ENCODE peak calls at places on chromosomes 2 and 18, in five cellular contexts. N is suprapubic skin, A is A549, W is stomach, C is sigmoid colon. Q is an unnamed sample.
A peak's percentile ranks its signal among the peaks of the same experiment; 100 is the strongest.

GRCh38 chr2:178152033-178152432 is 39.8 kb downstream of the RBM45 start:
- DNase-seq in N (no peak), A (peak; percentile 9), W (no peak), C (no peak), Q (no peak)

GRCh38 chr18:45440246-45440645 is 175.0 kb upstream of the SLC14A2 start:
- DNase-seq in N (no peak), A (no peak), W (no peak), C (no peak), Q (no peak)

GRCh38 chr18:32289480-32290075 is 99.7 kb downstream of the MEP1B start:
- DNase-seq in N (no peak), A (peak; percentile 58), W (peak; percentile 54), C (no peak), Q (peak; percentile 51)

GRCh38 chr2:162424816-162425215 is 80.9 kb downstream of the GCA start:
- DNase-seq in N (no peak), A (no peak), W (no peak), C (no peak), Q (no peak)

GRCh38 chr2:27752551-27753237 is 18.8 kb upstream of the MRPL33 start:
- DNase-seq in N (no peak), A (no peak), W (peak; percentile 76), C (no peak), Q (no peak)

GRCh38 chr2:187390891-187391290 is 57.2 kb downstream of the CALCRL start:
- DNase-seq in N (no peak), A (peak; percentile 80), W (no peak), C (no peak), Q (no peak)

GRCh38 chr2:100416939-100417744 is at the start of gene CHST10:
- DNase-seq in N (no peak), A (peak; percentile 59), W (peak; percentile 59), C (peak; percentile 72), Q (peak; percentile 61)

GRCh38 chr2:237533668-237534138 is 32.7 kb upstream of the PRLH start:
- DNase-seq in N (no peak), A (no peak), W (no peak), C (no peak), Q (no peak)

GRCh38 chr2:237854295-237854694 is 5.1 kb upstream of the RAMP1 start:
- DNase-seq in N (no peak), A (no peak), W (no peak), C (no peak), Q (no peak)

GRCh38 chr2:10316336-10316735 is 13.6 kb downstream of the HPCAL1 start:
- DNase-seq in N (no peak), A (no peak), W (no peak), C (no peak), Q (no peak)

GRCh38 chr2:10317646-10318045 is 14.9 kb downstream of the HPCAL1 start:
- DNase-seq in N (no peak), A (no peak), W (no peak), C (no peak), Q (no peak)

GRCh38 chr2:10319892-10320574 is 17.3 kb downstream of the HPCAL1 start:
- DNase-seq in N (no peak), A (no peak), W (no peak), C (no peak), Q (no peak)

GRCh38 chr2:10316860-10317259 is 14.2 kb downstream of the HPCAL1 start:
- DNase-seq in N (no peak), A (no peak), W (no peak), C (no peak), Q (no peak)

GRCh38 chr2:10318345-10318744 is 15.6 kb downstream of the HPCAL1 start:
- DNase-seq in N (no peak), A (no peak), W (no peak), C (no peak), Q (no peak)
- TF ChIP-seq EP300 in N (no peak), A (no peak), W (no peak), C (no peak), Q (no peak)

DNA sequence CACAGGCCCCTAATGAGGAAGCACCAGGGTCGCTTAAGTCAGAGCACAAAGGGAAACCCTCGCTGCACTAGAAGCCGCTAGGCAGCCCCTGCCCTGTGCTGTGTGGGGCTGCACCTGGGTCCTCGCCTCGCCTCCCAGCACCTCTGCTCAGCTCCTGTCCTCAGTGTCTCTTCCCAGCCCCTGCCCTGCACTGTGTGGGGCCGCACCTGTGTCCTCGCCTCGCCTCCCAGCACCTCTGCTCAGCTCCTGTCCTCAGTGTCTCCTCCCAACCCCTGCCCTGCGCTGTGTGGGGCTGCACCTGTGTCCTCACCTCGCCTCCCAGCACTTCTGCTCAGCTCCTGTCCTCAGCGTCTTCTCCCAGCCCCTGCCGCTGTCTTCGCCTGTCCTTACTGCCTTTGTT is 342.8 kb downstream of the EIPR1 start:
- DNase-seq in N (no peak), A (no peak), W (no peak), C (no peak), Q (no peak)
- TF ChIP-seq POLR2A in N (no peak), A (no peak), W (no peak), C (no peak), Q (no peak)

DNA sequence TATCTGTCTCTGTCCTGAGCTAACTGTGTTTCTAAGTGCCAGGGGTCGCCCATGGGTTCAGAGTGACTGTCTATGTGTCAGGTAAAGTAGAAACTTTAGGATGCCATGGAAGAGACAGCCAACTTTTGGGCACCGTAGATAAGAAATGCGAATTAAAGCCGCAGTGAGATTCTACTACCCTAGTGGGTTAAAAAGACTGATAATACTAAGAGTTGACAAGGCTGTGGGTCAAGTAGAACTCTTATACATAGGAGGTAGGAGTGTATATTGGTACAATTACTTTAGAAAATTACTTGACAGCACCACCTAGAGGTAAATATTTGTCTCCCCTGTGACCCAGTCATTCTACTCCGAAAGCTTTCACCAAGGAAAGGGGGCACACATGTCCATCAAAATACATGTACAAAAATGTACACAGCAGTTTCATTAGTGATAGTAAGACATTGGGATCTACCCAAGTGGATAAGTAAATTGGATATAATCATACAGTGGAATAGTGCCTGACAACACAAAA is 371.3 kb downstream of the SLC4A3 start:
- DNase-seq in N (no peak), A (no peak), W (no peak), C (no peak), Q (no peak)
- TF ChIP-seq CTCF in N (no peak), A (no peak), W (no peak), C (no peak), Q (no peak)

GRCh38 chr2:74531666-74532065 is 1.9 kb downstream of the HTRA2 start:
- DNase-seq in N (no peak), A (no peak), W (no peak), C (no peak), Q (no peak)

GRCh38 chr2:74528600-74529356 is 728 bp downstream of the AUP1 start:
- DNase-seq in N (no peak), A (no peak), W (no peak), C (no peak), Q (no peak)

GRCh38 chr2:74530239-74531161 is 767 bp downstream of the HTRA2 start:
- DNase-seq in N (no peak), A (no peak), W (peak; percentile 41), C (no peak), Q (no peak)

GRCh38 chr2:74527741-74528140 is 1.7 kb upstream of the DQX1 start:
- DNase-seq in N (no peak), A (no peak), W (no peak), C (no peak), Q (no peak)

GRCh38 chr2:74529357-74530238 is at the start of the genes AUP1 and HTRA2:
- DNase-seq in N (peak; percentile 99), A (peak; percentile 99), W (peak; percentile 99), C (peak; percentile 99), Q (peak; percentile 98)
- TF ChIP-seq EP300 in N (no peak), A (no peak), W (no peak), C (no peak), Q (peak; percentile 79)

GRCh38 chr2:3605013-3605961 is 10.4 kb downstream of the COLEC11 start:
- DNase-seq in N (peak; percentile 68), A (peak; percentile 99), W (no peak), C (peak; percentile 62), Q (peak; percentile 79)
- TF ChIP-seq POLR2A in N (no peak), A (peak; percentile 77), W (no peak), C (no peak), Q (no peak)

GRCh38 chr2:173401716-173402326 is 47.1 kb downstream of the CDCA7 start:
- DNase-seq in N (no peak), A (no peak), W (no peak), C (no peak), Q (no peak)

GRCh38 chr2:173399229-173399628 is 44.6 kb downstream of the CDCA7 start:
- DNase-seq in N (no peak), A (no peak), W (no peak), C (no peak), Q (no peak)

GRCh38 chr2:173402405-173402974 is 47.8 kb downstream of the CDCA7 start:
- DNase-seq in N (peak; percentile 89), A (peak; percentile 86), W (peak; percentile 82), C (peak; percentile 89), Q (peak; percentile 64)

GRCh38 chr2:173397539-173397938 is 42.9 kb downstream of the CDCA7 start:
- DNase-seq in N (no peak), A (peak; percentile 19), W (no peak), C (no peak), Q (no peak)

DNA sequence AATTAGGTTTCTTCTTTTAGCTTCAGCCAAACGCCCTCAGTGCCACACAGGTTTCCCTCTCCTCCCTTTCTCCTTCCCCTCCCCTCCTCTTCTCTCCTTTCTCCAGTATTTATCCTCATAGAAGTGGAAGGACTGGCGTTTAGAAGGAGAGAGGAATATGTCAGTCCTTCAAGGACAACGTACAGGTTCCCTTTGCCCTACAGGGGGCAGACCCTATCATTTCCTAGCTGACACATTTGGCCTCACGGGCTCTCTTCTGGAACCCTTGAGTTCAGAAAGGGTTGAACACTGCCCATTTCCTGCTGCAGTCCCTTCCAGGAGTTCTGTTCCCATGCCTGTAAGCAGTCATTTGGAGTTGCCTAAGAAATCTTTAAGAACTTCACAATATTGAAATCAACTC is 46.1 kb downstream of the CDCA7 start:
- DNase-seq in N (no peak), A (peak; percentile 55), W (no peak), C (no peak), Q (no peak)
- TF ChIP-seq CTCF in N (no peak), A (peak; percentile 26), W (no peak), C (no peak), Q (no peak)

GRCh38 chr2:192119536-192119935 is 75.2 kb downstream of the TMEFF2 start:
- DNase-seq in N (no peak), A (no peak), W (no peak), C (no peak), Q (no peak)
- TF ChIP-seq EP300 in N (no peak), A (no peak), W (no peak), C (no peak), Q (no peak)

DNA sequence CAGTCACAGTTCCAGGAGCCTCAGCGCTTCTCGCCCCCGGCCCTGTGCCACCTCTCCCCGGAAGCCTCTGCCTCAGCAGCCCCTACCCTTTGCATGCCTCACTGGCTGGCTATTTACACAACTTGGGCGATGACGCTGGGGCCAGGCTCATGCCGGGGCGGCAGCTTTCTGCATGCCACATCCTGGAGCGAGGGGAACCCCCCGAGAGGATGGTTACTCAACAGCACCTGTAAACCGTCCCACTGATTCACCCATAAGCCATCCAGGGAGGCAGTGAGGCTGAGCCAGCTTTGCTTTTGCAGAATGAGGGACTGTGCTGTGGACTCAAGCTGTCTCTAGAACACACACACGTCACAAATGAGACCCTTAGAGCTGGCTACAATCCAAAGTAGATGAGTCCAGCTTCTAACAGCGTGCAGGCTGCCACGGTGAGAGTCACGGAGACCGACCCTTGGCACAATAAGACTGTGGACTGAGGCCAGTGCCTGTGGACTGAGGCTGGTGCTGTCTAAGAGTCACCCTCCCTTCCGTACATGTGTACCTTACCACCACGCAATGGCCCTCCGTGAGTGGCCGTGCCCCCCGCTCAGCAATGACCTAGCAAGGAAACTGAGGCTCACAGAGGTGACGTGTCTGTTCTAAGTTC is 45.6 kb upstream of the ODC1 start:
- DNase-seq in N (no peak), A (peak; percentile 95), W (peak; percentile 84), C (no peak), Q (no peak)
- TF ChIP-seq POLR2A in N (no peak), A (no peak), W (no peak), C (no peak), Q (no peak)

GRCh38 chr2:83782122-83782521 is 677.0 kb downstream of the SUCLG1 start:
- DNase-seq in N (no peak), A (peak; percentile 4), W (no peak), C (no peak), Q (no peak)
- TF ChIP-seq CTCF in N (no peak), A (no peak), W (no peak), C (no peak), Q (no peak)